ENCODE peak calls at places on chromosomes 2 and 18, in ten cellular contexts. B is esophagus squamous epithelium; O is SK-N-SH; M is CD8-positive, alpha-beta T cell; Q is adrenal gland; L is HepG2; F is stomach; Z is spleen; R is thoracic aorta; W is fibroblast of lung. X is an unnamed sample.

GRCh38 chr2:150676747-150677382 is 189.4 kb upstream of the RND3 start:
- DNase-seq in B (no peak), O (no peak), M (no peak), Q (no peak), L (no peak), F (no peak), Z (no peak), R (no peak), W (no peak), X (no peak)

GRCh38 chr2:30147196-30147714 is 448 bp downstream of the YPEL5 start:
- DNase-seq in B (no peak), O (no peak), M (peak; percentile 37), Q (no peak), L (no peak), F (peak; percentile 30), Z (peak; percentile 92), R (no peak), W (no peak), X (no peak)

GRCh38 chr2:164847966-164848365 is 6.3 kb upstream of the COBLL1 start:
- DNase-seq in B (no peak), O (peak; percentile 49), M (no peak), Q (no peak), L (no peak), F (no peak), Z (no peak), R (no peak), W (peak; percentile 12), X (peak; percentile 64)

GRCh38 chr2:98805412-98806265 is 74.7 kb upstream of the MGAT4A start:
- DNase-seq in B (no peak), O (peak; percentile 42), M (no peak), Q (peak; percentile 36), L (peak; percentile 83), F (no peak), Z (no peak), R (peak; percentile 15), W (peak; percentile 27), X (peak; percentile 24)

GRCh38 chr2:39243469-39244123 is at the start of gene CDKL4:
- DNase-seq in B (no peak), O (peak; percentile 91), M (peak; percentile 47), Q (no peak), L (no peak), F (no peak), Z (peak; percentile 81), R (no peak), W (peak; percentile 6), X (no peak)

GRCh38 chr18:6592522-6592921 is 137.0 kb upstream of the ARHGAP28 start:
- DNase-seq in B (no peak), O (no peak), M (no peak), Q (no peak), L (no peak), F (no peak), Z (no peak), R (no peak), W (no peak), X (no peak)

GRCh38 chr2:42132066-42132965 is 36.8 kb upstream of the EML4 start:
- DNase-seq in B (no peak), O (no peak), M (no peak), Q (no peak), L (no peak), F (no peak), Z (no peak), R (no peak), W (peak; percentile 99), X (no peak)

GRCh38 chr2:230877737-230878598 is 13.2 kb downstream of the ITM2C start:
- DNase-seq in B (no peak), O (no peak), M (peak; percentile 78), Q (peak; percentile 12), L (no peak), F (no peak), Z (peak; percentile 84), R (no peak), W (no peak), X (no peak)

GRCh38 chr2:22035333-22035964 is 911.7 kb downstream of the TDRD15 start:
- DNase-seq in B (no peak), O (peak; percentile 27), M (no peak), Q (no peak), L (no peak), F (no peak), Z (no peak), R (no peak), W (no peak), X (no peak)

GRCh38 chr2:218152172-218152571 is 14.6 kb downstream of the CXCR1 start:
- DNase-seq in B (no peak), O (no peak), M (no peak), Q (no peak), L (no peak), F (no peak), Z (no peak), R (no peak), W (no peak), X (no peak)

GRCh38 chr2:108301558-108301957 is 12.9 kb downstream of the SULT1C2 start:
- DNase-seq in B (no peak), O (no peak), M (no peak), Q (no peak), L (no peak), F (peak; percentile 60), Z (no peak), R (no peak), W (no peak), X (no peak)
- H3K4me3 ChIP-seq in B (no peak overlapping the region), O (no peak overlapping the region), M (no peak overlapping the region), Q (no peak overlapping the region), L (no peak overlapping the region), F (no peak overlapping the region), Z (no peak overlapping the region), R (no peak overlapping the region), W (no peak overlapping the region), X (no peak overlapping the region)

GRCh38 chr2:142040554-142040953 is 90.3 kb downstream of the LRP1B start:
- DNase-seq in B (no peak), O (no peak), M (no peak), Q (no peak), L (no peak), F (no peak), Z (no peak), R (no peak), W (no peak), X (no peak)

GRCh38 chr2:142038826-142039225 is 92.0 kb downstream of the LRP1B start:
- DNase-seq in B (no peak), O (no peak), M (no peak), Q (no peak), L (no peak), F (no peak), Z (no peak), R (no peak), W (peak; percentile 80), X (no peak)

GRCh38 chr2:142041996-142042395 is 88.8 kb downstream of the LRP1B start:
- DNase-seq in B (no peak), O (no peak), M (no peak), Q (no peak), L (no peak), F (no peak), Z (no peak), R (no peak), W (peak; percentile 85), X (no peak)

GRCh38 chr2:142042536-142043199 is 88.1 kb downstream of the LRP1B start:
- DNase-seq in B (no peak), O (no peak), M (no peak), Q (no peak), L (no peak), F (no peak), Z (no peak), R (no peak), W (peak; percentile 70), X (no peak)

DNA sequence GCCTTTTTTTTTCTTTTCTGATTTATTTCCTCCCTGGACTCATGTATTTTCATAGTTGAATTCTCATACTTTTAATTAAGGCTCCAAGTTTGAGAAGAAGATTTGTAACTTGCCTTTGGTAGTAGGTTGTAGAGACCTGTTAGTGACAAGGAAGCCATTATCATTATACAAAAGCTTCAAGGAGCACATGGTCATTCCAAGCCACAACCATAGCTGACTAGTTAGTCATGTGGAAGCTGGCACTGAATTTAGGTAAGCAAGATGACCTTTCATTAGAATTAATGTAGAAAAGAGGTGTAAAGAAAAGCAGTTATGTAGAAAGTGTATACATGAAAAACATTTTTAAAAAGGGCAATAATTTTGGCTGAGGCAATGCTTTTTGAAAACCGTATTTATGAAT is 89.7 kb downstream of the LRP1B start:
- DNase-seq in B (no peak), O (no peak), M (no peak), Q (no peak), L (no peak), F (no peak), Z (no peak), R (no peak), W (peak; percentile 85), X (no peak)
- H3K4me1 ChIP-seq in B (no peaks in the 10 kb centered on the region), O (peaks cover 15% of the 10 kb centered on the region), M (no peaks in the 10 kb centered on the region), Q (no peaks in the 10 kb centered on the region), L (no peaks in the 10 kb centered on the region), F (no peaks in the 10 kb centered on the region), Z (no peaks in the 10 kb centered on the region), R (no peaks in the 10 kb centered on the region), W (no peaks in the 10 kb centered on the region), X (no peaks in the 10 kb centered on the region)

DNA sequence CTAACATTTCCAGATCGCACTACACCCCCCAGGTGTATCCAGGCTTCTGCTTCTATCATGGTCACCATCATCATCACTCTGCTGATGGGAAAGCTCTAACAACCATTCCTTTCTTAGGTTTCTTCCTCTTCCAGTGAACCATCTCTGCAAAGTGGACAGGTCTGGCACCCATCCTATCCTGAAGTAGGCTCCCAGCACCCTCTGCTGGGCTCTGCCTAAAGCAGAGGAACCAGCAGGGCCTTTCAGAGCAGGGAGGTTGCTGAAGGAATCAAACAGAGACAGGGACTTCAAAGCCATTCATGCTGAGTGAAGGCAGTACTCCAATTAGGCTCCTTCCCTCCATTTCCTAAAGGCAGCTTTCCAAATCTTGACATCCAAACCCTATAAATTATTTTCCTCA is 27.2 kb upstream of the SATB2 start:
- DNase-seq in B (no peak), O (no peak), M (no peak), Q (no peak), L (no peak), F (no peak), Z (no peak), R (no peak), W (no peak), X (no peak)
- TF ChIP-seq CTCF in B (no peak), O (no peak), M (no peak), Q (no peak), L (peak; percentile 51), F (no peak), Z (no peak), R (no peak), W (peak; percentile 26), X (no peak)

GRCh38 chr2:96146881-96147592 is 1.8 kb upstream of the DUSP2 start:
- DNase-seq in B (no peak), O (peak; percentile 85), M (no peak), Q (peak; percentile 77), L (no peak), F (no peak), Z (peak; percentile 68), R (peak; percentile 1), W (peak; percentile 77), X (no peak)

GRCh38 chr2:96147593-96148201 is 2.5 kb upstream of the DUSP2 start:
- DNase-seq in B (no peak), O (peak; percentile 40), M (no peak), Q (no peak), L (no peak), F (no peak), Z (peak; percentile 80), R (peak; percentile 1), W (no peak), X (no peak)

GRCh38 chr2:96144481-96145027 is 686 bp downstream of the DUSP2 start:
- DNase-seq in B (no peak), O (no peak), M (peak; percentile 50), Q (no peak), L (no peak), F (no peak), Z (peak; percentile 92), R (no peak), W (no peak), X (peak; percentile 14)

GRCh38 chr2:96145028-96145939 is at the start of gene DUSP2:
- DNase-seq in B (peak; percentile 48), O (no peak), M (peak; percentile 92), Q (peak; percentile 68), L (no peak), F (peak; percentile 82), Z (peak; percentile 96), R (peak; percentile 39), W (peak; percentile 78), X (peak; percentile 61)

GRCh38 chr2:96146151-96146880 is 1.1 kb upstream of the DUSP2 start:
- DNase-seq in B (no peak), O (peak; percentile 57), M (peak; percentile 87), Q (peak; percentile 68), L (no peak), F (peak; percentile 47), Z (peak; percentile 95), R (no peak), W (peak; percentile 77), X (no peak)
- H3K4me3 ChIP-seq in B (no peak overlapping the region), O (no peak overlapping the region), M (peak overlapping the region; percentile 91), Q (no peak overlapping the region), L (peak overlapping the region; percentile 17), F (no peak overlapping the region), Z (peak overlapping the region; percentile 71), R (peak overlapping the region; percentile 77), W (no peak overlapping the region), X (no peak overlapping the region)

X was measured in prostate gland.